ENCODE peak calls at places on chromosomes 6 and 20, in four cellular contexts. P, Z, G and M are unnamed samples.

GRCh38 chr6:44216677-44217331 is at the start of gene MYMX:
- DNase-seq in P (no peak), Z (no peak), G (peak; percentile 72), M (no peak)

GRCh38 chr6:22748681-22749080 is 179.3 kb downstream of the HDGFL1 start:
- DNase-seq in Z (no peak), P (no peak), G (no peak), M (no peak)

GRCh38 chr6:122564230-122564629 is 46.0 kb upstream of the PKIB start:
- DNase-seq in P (no peak), Z (no peak), G (no peak), M (no peak)

GRCh38 chr20:44730441-44730840 is 15.2 kb upstream of the KCNK15 start:
- DNase-seq in G (no peak), Z (no peak), P (no peak), M (no peak)

GRCh38 chr6:20991910-20992309 is 457.7 kb downstream of the CDKAL1 start:
- DNase-seq in P (no peak), G (no peak), Z (no peak), M (no peak)

GRCh38 chr20:45052698-45053440 is 48.1 kb downstream of the KCNS1 start:
- DNase-seq in Z (no peak), G (no peak), P (no peak), M (no peak)

GRCh38 chr6:44590471-44590870 is 203.0 kb downstream of the CDC5L start:
- DNase-seq in P (no peak), G (no peak), Z (no peak), M (no peak)

GRCh38 chr6:3912366-3913076 is 63.3 kb downstream of the FAM50B start:
- DNase-seq in Z (no peak), P (no peak), G (no peak), M (no peak)

GRCh38 chr6:166078294-166078693 is 89.4 kb downstream of the TBXT start:
- DNase-seq in Z (no peak), P (no peak), G (no peak), M (peak; percentile 48)

GRCh38 chr20:19945732-19946670 is 71.2 kb upstream of the NAA20 start:
- DNase-seq in P (no peak), Z (no peak), G (no peak), M (no peak)

GRCh38 chr6:36725581-36725980 is 28.0 kb downstream of the RAB44 start:
- DNase-seq in Z (no peak), G (no peak), P (no peak), M (peak; percentile 26)

GRCh38 chr20:49894073-49894470 is 21.3 kb downstream of the SPATA2 start:
- DNase-seq in Z (peak; percentile 63), G (no peak), P (no peak), M (no peak)

GRCh38 chr20:40938020-40938419 is 90.6 kb upstream of the TOP1 start:
- DNase-seq in Z (no peak), P (no peak), G (peak; percentile 52), M (no peak)

GRCh38 chr6:49269190-49269589 is 193.9 kb downstream of the MMUT start:
- DNase-seq in Z (no peak), G (no peak), P (no peak), M (no peak)

GRCh38 chr6:148451690-148452089 is 109.1 kb downstream of the SASH1 start:
- DNase-seq in P (no peak), G (no peak), Z (no peak), M (no peak)

GRCh38 chr20:5127859-5128409 is 1.1 kb downstream of the CDS2 start:
- DNase-seq in Z (no peak), P (no peak), G (no peak), M (no peak)

GRCh38 chr6:150723056-150723658 is 123.5 kb downstream of the PLEKHG1 start:
- DNase-seq in Z (no peak), P (no peak), G (no peak), M (no peak)

GRCh38 chr6:110939429-110939828 is 19.1 kb upstream of the GTF3C6 start:
- DNase-seq in P (no peak), G (no peak), Z (no peak), M (no peak)

GRCh38 chr6:158894192-158894591 is 75.0 kb upstream of the EZR start:
- DNase-seq in G (peak; percentile 71), Z (no peak), P (no peak), M (no peak)

GRCh38 chr20:44355503-44356352 is at the start of gene HNF4A:
- DNase-seq in Z (no peak), P (no peak), G (no peak), M (no peak)

GRCh38 chr6:157961829-157962228 is 19.8 kb upstream of the SYNJ2 start:
- DNase-seq in Z (no peak), P (no peak), G (no peak), M (no peak)

GRCh38 chr6:34600101-34600500 is 44.0 kb upstream of the SPDEF start:
- DNase-seq in G (no peak), P (no peak), Z (no peak), M (no peak)

GRCh38 chr6:51559059-51559458 is 528.4 kb downstream of the PKHD1 start:
- DNase-seq in Z (no peak), P (no peak), G (peak; percentile 40), M (no peak)

GRCh38 chr6:144314003-144314485 is 28.9 kb downstream of the UTRN start:
- DNase-seq in P (no peak), Z (no peak), G (no peak), M (peak; percentile 75)

GRCh38 chr6:15479761-15480160 is 183.1 kb downstream of the DTNBP1 start:
- DNase-seq in P (no peak), G (no peak), Z (no peak), M (peak; percentile 46)

GRCh38 chr20:63024573-63025392 is 18.0 kb upstream of the BHLHE23 start:
- DNase-seq in P (no peak), Z (no peak), G (peak; percentile 20), M (no peak)

GRCh38 chr20:54339093-54339492 is 131.2 kb downstream of the PFDN4 start:
- DNase-seq in P (no peak), G (no peak), Z (no peak), M (no peak)

GRCh38 chr6:37011656-37012378 is 6.4 kb downstream of the FGD2 start:
- DNase-seq in P (no peak), Z (no peak), G (no peak), M (no peak)

GRCh38 chr6:3913077-3913957 is 64.1 kb downstream of the FAM50B start:
- DNase-seq in Z (no peak), G (no peak), P (no peak), M (peak; percentile 76)

GRCh38 chr6:137921823-137922222 is 54.8 kb downstream of the TNFAIP3 start:
- DNase-seq in G (no peak), P (no peak), Z (no peak), M (no peak)

GRCh38 chr6:107943626-107944439 is 14.2 kb downstream of the SEC63 start:
- DNase-seq in Z (no peak), G (no peak), P (no peak), M (no peak)

GRCh38 chr20:52483382-52483781 is 291.8 kb upstream of the ZFP64 start:
- DNase-seq in G (no peak), P (no peak), Z (no peak), M (no peak)

GRCh38 chr20:12790856-12791255 is 217.9 kb upstream of the SPTLC3 start:
- DNase-seq in G (no peak), P (no peak), Z (no peak), M (no peak)

GRCh38 chr6:121305957-121306607 is 28.2 kb downstream of the TBC1D32 start:
- DNase-seq in G (no peak), Z (peak; percentile 21), P (no peak), M (no peak)

GRCh38 chr20:22490287-22491187 is 93.8 kb downstream of the FOXA2 start:
- DNase-seq in G (peak; percentile 62), Z (no peak), P (no peak), M (no peak)
- TF ChIP-seq CTCF in G (peak; percentile 41), Z (no peak), P (no peak), M (no peak)

DNA sequence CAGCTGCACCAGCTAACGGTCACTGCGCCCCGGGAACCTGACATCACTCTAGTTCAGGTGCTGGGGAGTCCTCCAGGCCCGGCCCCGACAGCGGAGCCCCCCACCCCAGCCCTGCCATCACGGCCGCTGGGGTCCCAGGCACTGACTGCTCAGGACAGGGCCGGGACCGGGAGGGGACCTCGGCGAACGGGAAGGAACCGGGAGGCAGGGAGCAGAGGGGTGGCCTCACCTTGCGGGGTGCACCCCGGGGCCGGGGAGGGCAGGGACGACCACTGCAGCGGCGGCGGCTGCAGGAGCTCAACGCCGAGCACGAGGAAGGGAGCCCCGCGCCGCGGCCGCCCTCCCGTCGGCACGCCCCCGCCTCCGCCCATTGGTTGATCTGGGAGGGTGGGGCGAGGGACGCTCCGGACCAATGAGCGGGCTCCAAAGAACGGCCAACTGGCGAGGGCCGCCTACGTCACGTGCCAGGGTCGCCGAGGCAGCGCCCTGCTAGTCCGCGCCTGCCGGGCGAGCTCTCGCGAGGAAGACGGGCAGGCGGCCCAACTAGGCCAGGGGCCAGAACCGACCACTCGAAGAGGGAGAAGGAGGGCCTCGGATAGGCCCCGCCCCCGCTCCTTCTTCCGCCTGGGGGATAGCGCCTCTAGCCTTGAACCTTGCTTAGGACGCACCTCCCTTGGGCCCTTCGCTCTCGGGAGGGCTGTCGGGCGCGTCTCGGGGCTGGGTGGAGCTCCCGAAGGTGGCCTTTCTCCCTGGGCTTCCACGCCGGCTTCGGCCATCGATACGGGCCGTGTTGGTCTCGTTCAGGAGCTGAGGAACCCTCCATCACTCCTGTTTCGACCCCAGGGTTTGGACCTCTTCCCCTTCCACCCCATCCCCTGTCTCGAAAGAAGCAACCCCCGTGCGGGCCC is at the start of gene ADISSP:
- DNase-seq in P (peak; percentile 92), Z (peak; percentile 99), G (peak; percentile 99), M (peak; percentile 99)
- TF ChIP-seq CTCF in P (no peak), Z (peak; percentile 22), G (peak; percentile 29), M (no peak)

DNA sequence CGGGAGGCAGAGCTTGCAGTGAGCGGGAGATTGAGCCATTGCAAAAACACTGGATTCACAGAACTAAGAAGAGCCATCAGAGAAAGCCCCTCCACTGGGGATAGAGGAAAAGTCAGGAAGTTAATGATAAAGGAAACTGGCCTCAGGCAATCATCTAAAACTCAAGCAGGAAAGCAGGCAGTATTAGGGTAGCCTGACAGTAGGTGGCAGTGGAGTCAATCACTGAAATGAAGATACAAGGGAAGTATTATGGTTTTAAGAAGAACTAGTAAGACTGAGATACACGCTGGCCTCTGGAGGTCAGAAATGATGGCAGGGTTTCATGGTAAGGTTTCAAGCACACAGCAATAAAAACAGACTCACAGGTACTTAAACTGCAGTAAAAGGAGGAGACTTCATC is 578.3 kb downstream of the HACE1 start:
- DNase-seq in P (no peak), Z (no peak), G (peak; percentile 53), M (no peak)
- TF ChIP-seq CTCF in P (peak; percentile 17), Z (peak; percentile 15), G (peak; percentile 59), M (no peak)

DNA sequence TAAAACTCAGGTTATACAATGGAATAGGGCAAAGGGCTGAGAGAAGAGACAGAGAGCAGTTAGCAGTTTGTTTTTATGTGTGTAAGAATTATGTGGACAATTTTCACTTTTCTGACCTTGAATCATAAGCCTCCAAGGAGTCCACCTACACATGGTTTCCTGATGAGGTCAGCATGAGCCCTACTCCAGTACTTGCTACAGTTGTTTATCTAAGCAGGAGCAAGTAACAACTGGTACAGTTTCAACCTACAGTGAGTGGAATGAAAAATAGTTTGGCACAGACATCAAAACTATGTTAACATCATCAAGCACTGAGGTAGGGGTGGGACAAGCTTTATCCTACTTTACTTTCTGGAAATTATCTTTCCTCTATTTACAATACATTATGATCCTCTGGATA is 426.7 kb upstream of the ID4 start:
- DNase-seq in Z (no peak), P (no peak), G (no peak), M (no peak)
- TF ChIP-seq CTCF in Z (no peak), P (no peak), G (no peak), M (no peak)

GRCh38 chr6:169099411-169100202 is 154.0 kb downstream of the THBS2 start:
- DNase-seq in G (peak; percentile 33), P (no peak), Z (no peak), M (no peak)
- TF ChIP-seq CTCF in G (peak; percentile 36), P (no peak), Z (no peak), M (no peak)